ENCODE peak calls at places on chromosomes 6 and 20, in six cellular contexts. One of them, this sample, is unnamed.

GRCh38 chr6:167682546-167683027 is 144.1 kb upstream of the AFDN start:
- DNase-seq in HCT116: no peak
- DNase-seq in caudate nucleus: no peak
- DNase-seq in neural progenitor cell: no peak
- DNase-seq in cardiac muscle cell: no peak
- DNase-seq in right cardiac atrium: no peak
- DNase-seq in this sample: no peak

GRCh38 chr20:43979576-43979975 is 64.9 kb downstream of the TOX2 start:
- DNase-seq in HCT116: no peak
- DNase-seq in caudate nucleus: no peak
- DNase-seq in neural progenitor cell: no peak
- DNase-seq in cardiac muscle cell: no peak
- DNase-seq in right cardiac atrium: no peak
- DNase-seq in this sample: no peak

GRCh38 chr6:51992834-51993233 is 94.6 kb downstream of the PKHD1 start:
- DNase-seq in HCT116: no peak
- DNase-seq in caudate nucleus: no peak
- DNase-seq in neural progenitor cell: no peak
- DNase-seq in cardiac muscle cell: no peak
- DNase-seq in right cardiac atrium: no peak
- DNase-seq in this sample: no peak

GRCh38 chr6:82761674-82762345 is 303.8 kb downstream of the UBE3D start:
- DNase-seq in HCT116: no peak
- DNase-seq in caudate nucleus: no peak
- DNase-seq in neural progenitor cell: no peak
- DNase-seq in cardiac muscle cell: peak; percentile 8
- DNase-seq in right cardiac atrium: no peak
- DNase-seq in this sample: no peak

GRCh38 chr6:80009531-80009930 is 5.1 kb downstream of the TTK start:
- DNase-seq in HCT116: no peak
- DNase-seq in caudate nucleus: no peak
- DNase-seq in neural progenitor cell: no peak
- DNase-seq in cardiac muscle cell: no peak
- DNase-seq in right cardiac atrium: no peak
- DNase-seq in this sample: no peak

GRCh38 chr6:14635195-14635594 is 517.6 kb downstream of the CD83 start:
- DNase-seq in HCT116: no peak
- DNase-seq in caudate nucleus: no peak
- DNase-seq in neural progenitor cell: no peak
- DNase-seq in cardiac muscle cell: no peak
- DNase-seq in right cardiac atrium: no peak
- DNase-seq in this sample: no peak

GRCh38 chr6:46815130-46815529 is 21.9 kb downstream of the MEP1A start:
- DNase-seq in HCT116: peak; percentile 2
- DNase-seq in caudate nucleus: no peak
- DNase-seq in neural progenitor cell: no peak
- DNase-seq in cardiac muscle cell: no peak
- DNase-seq in right cardiac atrium: no peak
- DNase-seq in this sample: no peak

GRCh38 chr6:52399511-52400315 is 20.4 kb upstream of the EFHC1 start:
- DNase-seq in HCT116: no peak
- DNase-seq in caudate nucleus: no peak
- DNase-seq in neural progenitor cell: peak; percentile 77
- DNase-seq in cardiac muscle cell: peak; percentile 72
- DNase-seq in right cardiac atrium: no peak
- DNase-seq in this sample: no peak

GRCh38 chr20:46631212-46631869 is 19.9 kb downstream of the SLC13A3 start:
- DNase-seq in HCT116: no peak
- DNase-seq in caudate nucleus: no peak
- DNase-seq in neural progenitor cell: peak; percentile 40
- DNase-seq in cardiac muscle cell: no peak
- DNase-seq in right cardiac atrium: no peak
- DNase-seq in this sample: no peak

GRCh38 chr6:168121308-168121665 is 42.3 kb upstream of the FRMD1 start:
- DNase-seq in HCT116: no peak
- DNase-seq in caudate nucleus: no peak
- DNase-seq in neural progenitor cell: no peak
- DNase-seq in cardiac muscle cell: no peak
- DNase-seq in right cardiac atrium: no peak
- DNase-seq in this sample: no peak

GRCh38 chr6:37460805-37461204 is 27.8 kb downstream of the CMTR1 start:
- DNase-seq in HCT116: no peak
- DNase-seq in caudate nucleus: no peak
- DNase-seq in neural progenitor cell: peak; percentile 28
- DNase-seq in cardiac muscle cell: no peak
- DNase-seq in right cardiac atrium: no peak
- DNase-seq in this sample: no peak

GRCh38 chr6:35090734-35091133 is 50.4 kb downstream of the TCP11 start:
- DNase-seq in HCT116: no peak
- DNase-seq in caudate nucleus: no peak
- DNase-seq in neural progenitor cell: no peak
- DNase-seq in cardiac muscle cell: no peak
- DNase-seq in right cardiac atrium: no peak
- DNase-seq in this sample: no peak

GRCh38 chr20:17965042-17965697 is 3.4 kb downstream of the SNX5 start:
- DNase-seq in HCT116: no peak
- DNase-seq in caudate nucleus: no peak
- DNase-seq in neural progenitor cell: no peak
- DNase-seq in cardiac muscle cell: no peak
- DNase-seq in right cardiac atrium: peak; percentile 49
- DNase-seq in this sample: no peak

GRCh38 chr20:38084425-38084951 is 50.9 kb downstream of the RPRD1B start:
- DNase-seq in HCT116: no peak
- DNase-seq in caudate nucleus: no peak
- DNase-seq in neural progenitor cell: no peak
- DNase-seq in cardiac muscle cell: peak; percentile 80
- DNase-seq in right cardiac atrium: no peak
- DNase-seq in this sample: no peak

GRCh38 chr6:18741741-18742140 is 354.6 kb downstream of the RNF144B start:
- DNase-seq in HCT116: no peak
- DNase-seq in caudate nucleus: no peak
- DNase-seq in neural progenitor cell: no peak
- DNase-seq in cardiac muscle cell: no peak
- DNase-seq in right cardiac atrium: no peak
- DNase-seq in this sample: no peak

GRCh38 chr6:169845426-169846285 is 94.2 kb downstream of the ERMARD start:
- DNase-seq in HCT116: no peak
- DNase-seq in caudate nucleus: no peak
- DNase-seq in neural progenitor cell: no peak
- DNase-seq in cardiac muscle cell: no peak
- DNase-seq in right cardiac atrium: no peak
- DNase-seq in this sample: no peak

GRCh38 chr6:54085526-54085925 is 25.7 kb upstream of the MLIP start:
- DNase-seq in HCT116: no peak
- DNase-seq in caudate nucleus: no peak
- DNase-seq in neural progenitor cell: no peak
- DNase-seq in cardiac muscle cell: no peak
- DNase-seq in right cardiac atrium: peak; percentile 15
- DNase-seq in this sample: no peak

GRCh38 chr20:36116813-36117441 is 37.6 kb upstream of the EPB41L1 start:
- DNase-seq in HCT116: no peak
- DNase-seq in caudate nucleus: no peak
- DNase-seq in neural progenitor cell: no peak
- DNase-seq in cardiac muscle cell: no peak
- DNase-seq in right cardiac atrium: peak; percentile 61
- DNase-seq in this sample: no peak

GRCh38 chr6:3280091-3280490 is 21.3 kb downstream of the PSMG4 start:
- DNase-seq in HCT116: no peak
- DNase-seq in caudate nucleus: no peak
- DNase-seq in neural progenitor cell: no peak
- DNase-seq in cardiac muscle cell: no peak
- DNase-seq in right cardiac atrium: no peak
- DNase-seq in this sample: peak; percentile 36

GRCh38 chr6:148885920-148886845 is 139.4 kb downstream of the UST start:
- DNase-seq in HCT116: no peak
- DNase-seq in caudate nucleus: no peak
- DNase-seq in neural progenitor cell: peak; percentile 81
- DNase-seq in cardiac muscle cell: no peak
- DNase-seq in right cardiac atrium: no peak
- DNase-seq in this sample: no peak

GRCh38 chr6:148884461-148884860 is 137.6 kb downstream of the UST start:
- DNase-seq in HCT116: no peak
- DNase-seq in caudate nucleus: no peak
- DNase-seq in neural progenitor cell: peak; percentile 36
- DNase-seq in cardiac muscle cell: no peak
- DNase-seq in right cardiac atrium: no peak
- DNase-seq in this sample: no peak

GRCh38 chr6:148887181-148887580 is 140.4 kb downstream of the UST start:
- DNase-seq in HCT116: no peak
- DNase-seq in caudate nucleus: no peak
- DNase-seq in neural progenitor cell: peak; percentile 13
- DNase-seq in cardiac muscle cell: no peak
- DNase-seq in right cardiac atrium: no peak
- DNase-seq in this sample: no peak

GRCh38 chr6:148883270-148883669 is 136.4 kb downstream of the UST start:
- DNase-seq in HCT116: no peak
- DNase-seq in caudate nucleus: no peak
- DNase-seq in neural progenitor cell: no peak
- DNase-seq in cardiac muscle cell: no peak
- DNase-seq in right cardiac atrium: no peak
- DNase-seq in this sample: no peak

GRCh38 chr6:148885154-148885870 is 138.5 kb downstream of the UST start:
- DNase-seq in HCT116: no peak
- DNase-seq in caudate nucleus: no peak
- DNase-seq in neural progenitor cell: no peak
- DNase-seq in cardiac muscle cell: no peak
- DNase-seq in right cardiac atrium: no peak
- DNase-seq in this sample: no peak
- H3K27ac ChIP-seq in HCT116: no peak overlapping the region
- H3K27ac ChIP-seq in caudate nucleus: no peak overlapping the region
- H3K27ac ChIP-seq in neural progenitor cell: peak overlapping the region; percentile 96
- H3K27ac ChIP-seq in cardiac muscle cell: no peak overlapping the region
- H3K27ac ChIP-seq in right cardiac atrium: no peak overlapping the region
- H3K27ac ChIP-seq in this sample: no peak overlapping the region

GRCh38 chr6:44034391-44034861 is 92.8 kb downstream of the MRPL14 start:
- DNase-seq in HCT116: no peak
- DNase-seq in caudate nucleus: no peak
- DNase-seq in neural progenitor cell: no peak
- DNase-seq in cardiac muscle cell: no peak
- DNase-seq in right cardiac atrium: no peak
- DNase-seq in this sample: no peak

GRCh38 chr6:44025226-44025625 is 102.0 kb downstream of the MRPL14 start:
- DNase-seq in HCT116: no peak
- DNase-seq in caudate nucleus: no peak
- DNase-seq in neural progenitor cell: no peak
- DNase-seq in cardiac muscle cell: no peak
- DNase-seq in right cardiac atrium: no peak
- DNase-seq in this sample: no peak

GRCh38 chr6:44030812-44031454 is 96.3 kb downstream of the MRPL14 start:
- DNase-seq in HCT116: no peak
- DNase-seq in caudate nucleus: no peak
- DNase-seq in neural progenitor cell: no peak
- DNase-seq in cardiac muscle cell: no peak
- DNase-seq in right cardiac atrium: no peak
- DNase-seq in this sample: peak; percentile 30

GRCh38 chr6:44028767-44029166 is 98.5 kb downstream of the MRPL14 start:
- DNase-seq in HCT116: no peak
- DNase-seq in caudate nucleus: no peak
- DNase-seq in neural progenitor cell: no peak
- DNase-seq in cardiac muscle cell: no peak
- DNase-seq in right cardiac atrium: no peak
- DNase-seq in this sample: no peak

GRCh38 chr6:44029489-44030185 is 97.6 kb downstream of the MRPL14 start:
- DNase-seq in HCT116: no peak
- DNase-seq in caudate nucleus: no peak
- DNase-seq in neural progenitor cell: no peak
- DNase-seq in cardiac muscle cell: no peak
- DNase-seq in right cardiac atrium: no peak
- DNase-seq in this sample: no peak
- H3K27ac ChIP-seq in HCT116: no peak overlapping the region
- H3K27ac ChIP-seq in caudate nucleus: no peak overlapping the region
- H3K27ac ChIP-seq in neural progenitor cell: no peak overlapping the region
- H3K27ac ChIP-seq in cardiac muscle cell: no peak overlapping the region
- H3K27ac ChIP-seq in right cardiac atrium: no peak overlapping the region
- H3K27ac ChIP-seq in this sample: no peak overlapping the region

DNA sequence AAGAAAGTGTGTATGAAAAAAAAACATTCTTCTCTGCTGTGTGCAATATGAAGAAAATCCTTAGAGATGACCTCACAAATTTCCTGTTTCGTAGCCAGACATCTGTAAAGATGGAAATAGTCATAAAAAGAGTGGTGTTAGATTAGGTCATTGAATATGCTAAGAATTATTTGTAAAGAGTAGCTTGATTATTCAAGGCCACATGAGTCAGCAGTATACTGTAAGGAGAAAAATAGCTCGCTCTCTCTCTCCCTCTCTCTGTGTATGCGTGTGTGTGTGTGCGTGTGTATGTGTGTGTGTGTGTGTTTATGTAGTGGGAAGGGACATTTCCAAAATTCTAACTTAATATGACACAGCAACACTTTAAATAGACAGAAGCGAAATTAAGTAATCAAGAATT is 78.8 kb downstream of the PTCHD4 start:
- DNase-seq in HCT116: no peak
- DNase-seq in caudate nucleus: no peak
- DNase-seq in neural progenitor cell: no peak
- DNase-seq in cardiac muscle cell: no peak
- DNase-seq in right cardiac atrium: no peak
- DNase-seq in this sample: no peak
- H3K27ac ChIP-seq in HCT116: no peak overlapping the region
- H3K27ac ChIP-seq in caudate nucleus: no peak overlapping the region
- H3K27ac ChIP-seq in neural progenitor cell: no peak overlapping the region
- H3K27ac ChIP-seq in cardiac muscle cell: no peak overlapping the region
- H3K27ac ChIP-seq in right cardiac atrium: no peak overlapping the region
- H3K27ac ChIP-seq in this sample: no peak overlapping the region

GRCh38 chr20:51437182-51437923 is 105.2 kb downstream of the NFATC2 start:
- DNase-seq in HCT116: no peak
- DNase-seq in caudate nucleus: no peak
- DNase-seq in neural progenitor cell: no peak
- DNase-seq in cardiac muscle cell: no peak
- DNase-seq in right cardiac atrium: no peak
- DNase-seq in this sample: no peak

GRCh38 chr20:51440589-51440988 is 101.9 kb downstream of the NFATC2 start:
- DNase-seq in HCT116: no peak
- DNase-seq in caudate nucleus: no peak
- DNase-seq in neural progenitor cell: no peak
- DNase-seq in cardiac muscle cell: no peak
- DNase-seq in right cardiac atrium: no peak
- DNase-seq in this sample: peak; percentile 19

GRCh38 chr20:51439160-51439689 is 103.3 kb downstream of the NFATC2 start:
- DNase-seq in HCT116: no peak
- DNase-seq in caudate nucleus: no peak
- DNase-seq in neural progenitor cell: no peak
- DNase-seq in cardiac muscle cell: no peak
- DNase-seq in right cardiac atrium: no peak
- DNase-seq in this sample: no peak

GRCh38 chr20:51434556-51435256 is 107.8 kb downstream of the NFATC2 start:
- DNase-seq in HCT116: peak; percentile 54
- DNase-seq in caudate nucleus: no peak
- DNase-seq in neural progenitor cell: no peak
- DNase-seq in cardiac muscle cell: no peak
- DNase-seq in right cardiac atrium: no peak
- DNase-seq in this sample: no peak

DNA sequence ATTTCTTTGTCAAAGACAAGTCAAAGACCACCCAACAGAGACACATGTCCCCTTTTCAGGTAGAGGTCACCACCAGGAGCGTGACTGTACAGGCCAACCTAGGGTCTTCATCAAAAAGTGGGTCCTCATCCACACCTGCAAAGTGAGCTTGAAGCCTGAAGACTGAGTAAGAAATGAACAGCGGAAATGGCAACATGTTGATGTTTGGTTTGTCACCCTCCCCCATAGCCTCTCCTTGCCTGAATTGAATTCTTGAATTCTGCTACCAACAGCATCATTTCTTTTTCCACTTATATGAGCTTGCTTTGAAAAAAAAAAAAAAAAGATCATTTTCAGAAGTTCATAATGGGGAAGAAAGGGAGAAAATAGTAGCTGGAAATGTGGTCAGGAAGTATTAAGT is 104.4 kb downstream of the NFATC2 start:
- DNase-seq in HCT116: no peak
- DNase-seq in caudate nucleus: no peak
- DNase-seq in neural progenitor cell: no peak
- DNase-seq in cardiac muscle cell: no peak
- DNase-seq in right cardiac atrium: no peak
- DNase-seq in this sample: no peak
- H3K27ac ChIP-seq in HCT116: no peak overlapping the region
- H3K27ac ChIP-seq in caudate nucleus: no peak overlapping the region
- H3K27ac ChIP-seq in neural progenitor cell: no peak overlapping the region
- H3K27ac ChIP-seq in cardiac muscle cell: no peak overlapping the region
- H3K27ac ChIP-seq in right cardiac atrium: no peak overlapping the region
- H3K27ac ChIP-seq in this sample: no peak overlapping the region

This sample was measured in right lobe of liver.